ENCODE peak calls at places on chromosomes 3 and 15, in ten cellular contexts. K is T-cell; S is fibroblast of lung; Y is stimulated activated CD8-positive, alpha-beta memory T cell treated with anti-CD3 and anti-CD28 coated beads, Interleukin-4, amount 100 ng/mL, for 4 hours; H is fibroblast of the aortic adventitia; X is HCEC 1CT; B is epithelial cell of esophagus; L is activated naive CD4-positive, alpha-beta T cell treated with anti-CD3 and anti-CD28 coated beads, Interleukin-2, amount 50 U/mL, for 16 hours; G is COR-L47; J is stimulated activated CD4-positive, alpha-beta T cell treated with anti-CD3 and anti-CD28 coated beads, Interleukin-4, amount 100 ng/mL, for 48 hours. A is an unnamed sample.

GRCh38 chr3:40616420-40616819 is 91.7 kb downstream of the ZNF621 start:
- DNase-seq in K (no peak), S (no peak), Y (no peak), H (no peak), X (no peak), B (no peak), L (no peak), G (no peak), J (no peak), A (no peak)

GRCh38 chr3:34183581-34184313 is 385.3 kb downstream of the PDCD6IP start:
- DNase-seq in K (no peak), S (no peak), Y (no peak), H (no peak), X (no peak), B (no peak), L (no peak), G (peak), J (no peak), A (no peak)

GRCh38 chr3:64053581-64053980 is 30.3 kb upstream of the PSMD6 start:
- DNase-seq in K (no peak), S (no peak), Y (no peak), H (no peak), X (no peak), B (no peak), L (no peak), G (peak), J (no peak), A (no peak)

GRCh38 chr3:45943207-45943846 is at the start of gene CXCR6:
- DNase-seq in K (no peak), S (peak), Y (peak), H (peak), X (no peak), B (no peak), L (peak), G (no peak), J (peak), A (peak)

GRCh38 chr15:56918907-56919707 is 663 bp downstream of the TCF12 start:
- DNase-seq in K (peak), S (peak), Y (peak), H (peak), X (peak), B (peak), L (peak), G (peak), J (peak), A (peak)

GRCh38 chr15:42549052-42549491 is 434 bp downstream of the HAUS2 start:
- DNase-seq in K (no peak), S (peak), Y (no peak), H (peak), X (peak), B (peak), L (no peak), G (peak), J (peak), A (no peak)

GRCh38 chr15:58331903-58332675 is 99.7 kb upstream of the LIPC start:
- DNase-seq in K (peak), S (peak), Y (peak), H (peak), X (peak), B (peak), L (peak), G (peak), J (peak), A (peak)

GRCh38 chr3:26962419-26963355 is 340.1 kb downstream of the LRRC3B start:
- DNase-seq in K (no peak), S (no peak), Y (no peak), H (no peak), X (no peak), B (no peak), L (no peak), G (no peak), J (no peak), A (no peak)

GRCh38 chr15:73972984-73973682 is 19.0 kb downstream of the STOML1 start:
- DNase-seq in K (peak), S (peak), Y (peak), H (peak), X (peak), B (peak), L (peak), G (peak), J (peak), A (peak)